ENCODE peak calls at places on chromosomes 3 and 15, in four cellular contexts. M, X, G and N are unnamed samples.

GRCh38 chr3:16375891-16376290 is 110.9 kb downstream of the OXNAD1 start:
- DNase-seq in M (no peak), G (no peak), X (no peak), N (no peak)

GRCh38 chr3:23035927-23036640 is 167.0 kb upstream of the UBE2E2 start:
- DNase-seq in M (peak; percentile 77), X (no peak), G (no peak), N (peak; percentile 23)

GRCh38 chr3:56855856-56856538 is 54.2 kb upstream of the ARHGEF3 start:
- DNase-seq in G (no peak), M (peak; percentile 84), X (peak; percentile 60), N (peak; percentile 65)

GRCh38 chr15:92910451-92910850 is 10.3 kb downstream of the CHD2 start:
- DNase-seq in G (no peak), M (no peak), X (no peak), N (no peak)

GRCh38 chr3:128193153-128193552 is 39.9 kb downstream of the EEFSEC start:
- DNase-seq in M (peak; percentile 57), X (no peak), G (no peak), N (no peak)

GRCh38 chr15:82540984-82541431 is 751 bp upstream of the RPS17 start:
- DNase-seq in G (no peak), M (peak; percentile 76), X (no peak), N (peak; percentile 48)

GRCh38 chr3:122415762-122416654 is at the start of gene WDR5B:
- DNase-seq in M (peak; percentile 99), G (no peak), X (peak; percentile 98), N (peak; percentile 99)

GRCh38 chr3:179907784-179908482 is 128.8 kb downstream of the PEX5L start:
- DNase-seq in M (no peak), X (no peak), G (no peak), N (no peak)

GRCh38 chr15:64622410-64623260 is 152.8 kb downstream of the RBPMS2 start:
- DNase-seq in X (no peak), G (no peak), M (no peak), N (no peak)

GRCh38 chr3:128266453-128266852 is 113.2 kb downstream of the EEFSEC start:
- DNase-seq in X (no peak), M (no peak), G (peak; percentile 29), N (no peak)

GRCh38 chr3:29083081-29083480 is 197.8 kb upstream of the RBMS3 start:
- DNase-seq in G (no peak), X (no peak), M (no peak), N (no peak)

GRCh38 chr15:95024388-95024787 is 793.0 kb downstream of the MCTP2 start:
- DNase-seq in X (no peak), M (peak; percentile 47), G (no peak), N (peak; percentile 78)

GRCh38 chr3:13801361-13802214 is 78.3 kb downstream of the WNT7A start:
- DNase-seq in G (no peak), X (no peak), M (no peak), N (no peak)

GRCh38 chr15:69213786-69214185 is 53.4 kb downstream of the GLCE start:
- DNase-seq in G (no peak), M (no peak), X (no peak), N (no peak)

GRCh38 chr3:135990903-135991302 is 25.4 kb downstream of the PPP2R3A start:
- DNase-seq in G (no peak), X (no peak), M (no peak), N (no peak)

GRCh38 chr15:56537881-56538280 is 72.9 kb upstream of the MNS1 start:
- DNase-seq in M (peak; percentile 74), G (no peak), X (no peak), N (peak; percentile 84)